ENCODE peak calls at places on chromosomes 13 and 19, in four cellular contexts. V, E, G and H are unnamed samples.
A peak's percentile ranks its signal among the peaks of the same experiment; 100 is the strongest.

GRCh38 chr19:49502866-49503581 is 6.8 kb downstream of the RPS11 start:
- DNase-seq in V (peak; percentile 60), E (no peak), G (no peak), H (no peak)

GRCh38 chr19:15199652-15200574 is 882 bp downstream of the NOTCH3 start:
- DNase-seq in E (no peak), G (no peak), V (no peak), H (no peak)

GRCh38 chr19:9966448-9966847 is 30.1 kb upstream of the OLFM2 start:
- DNase-seq in G (no peak), V (no peak), E (no peak), H (peak; percentile 43)

GRCh38 chr13:51614350-51614786 is 30.1 kb downstream of the WDFY2 start:
- DNase-seq in E (peak; percentile 62), V (no peak), G (peak; percentile 16), H (no peak)

GRCh38 chr19:8149261-8150094 is at the start of gene FBN3:
- DNase-seq in G (no peak), V (no peak), E (no peak), H (no peak)

GRCh38 chr13:111458001-111458531 is 137.6 kb downstream of the TEX29 start:
- DNase-seq in V (no peak), G (no peak), E (no peak), H (no peak)

GRCh38 chr19:18484992-18485391 is 36.9 kb downstream of the ELL start:
- DNase-seq in G (no peak), V (no peak), E (no peak), H (no peak)

GRCh38 chr19:18650468-18651001 is 13.7 kb downstream of the KLHL26 start:
- DNase-seq in V (no peak), E (peak; percentile 86), G (no peak), H (no peak)

GRCh38 chr19:56141416-56141992 is 417 bp downstream of the ZNF444 start:
- DNase-seq in G (no peak), E (no peak), V (no peak), H (no peak)

GRCh38 chr13:39688699-39689405 is 33.4 kb downstream of the COG6 start:
- DNase-seq in E (no peak), G (no peak), V (no peak), H (no peak)

GRCh38 chr13:47215741-47216140 is 318.9 kb upstream of the HTR2A start:
- DNase-seq in G (no peak), E (no peak), V (no peak), H (no peak)

GRCh38 chr13:46679369-46680180 is 117.4 kb downstream of the ESD start:
- DNase-seq in G (peak; percentile 6), V (no peak), E (no peak), H (no peak)

GRCh38 chr19:7074705-7075282 is 5.3 kb downstream of the ZNF557 start:
- DNase-seq in E (no peak), V (no peak), G (no peak), H (no peak)

GRCh38 chr13:62129000-62129551 is 713.4 kb upstream of the PCDH20 start:
- DNase-seq in G (no peak), E (no peak), V (no peak), H (no peak)

GRCh38 chr19:16316506-16316882 is 8.1 kb upstream of the KLF2 start:
- DNase-seq in E (no peak), V (no peak), G (no peak), H (no peak)
- H3K27ac ChIP-seq in E (peak overlapping the region; percentile 79), V (peak overlapping the region; percentile 83), G (no peak overlapping the region), H (no peak overlapping the region)

DNA sequence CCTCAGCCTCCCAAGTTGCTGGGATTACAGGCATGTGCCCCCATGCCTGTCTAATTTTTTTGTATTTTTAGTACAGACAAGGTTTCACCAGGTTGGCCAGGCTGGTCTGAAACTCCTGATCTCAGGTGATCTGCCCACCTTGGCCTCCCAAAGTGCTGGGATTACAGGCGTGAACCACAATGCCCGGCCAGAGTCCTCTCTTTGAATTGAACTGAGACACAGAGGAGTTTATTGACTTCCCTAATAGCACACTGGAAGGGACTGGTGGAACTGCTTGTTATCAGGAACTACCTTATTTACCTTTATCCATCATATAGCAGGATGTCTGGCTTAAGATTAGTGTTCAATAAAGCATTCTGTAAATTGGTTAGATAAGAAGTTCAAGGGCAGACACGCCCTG is 613.8 kb downstream of the EFNB2 start:
- DNase-seq in G (no peak), V (no peak), E (no peak), H (no peak)
- H3K27ac ChIP-seq in G (no peak overlapping the region), V (no peak overlapping the region), E (no peak overlapping the region), H (no peak overlapping the region)

GRCh38 chr19:34408421-34408820 is 4.2 kb downstream of the PDCD2L start:
- DNase-seq in G (no peak), V (peak; percentile 13), E (no peak), H (no peak)
- H3K27ac ChIP-seq in G (no peak overlapping the region), V (no peak overlapping the region), E (no peak overlapping the region), H (no peak overlapping the region)

GRCh38 chr13:106503272-106503671 is 32.2 kb downstream of the EFNB2 start:
- DNase-seq in E (no peak), V (no peak), G (no peak), H (no peak)
- H3K27ac ChIP-seq in E (peak overlapping the region; percentile 18), V (no peak overlapping the region), G (no peak overlapping the region), H (no peak overlapping the region)